ENCODE peak calls at places on chromosomes 7 and 10, in six cellular contexts. One of them, this sample, is unnamed.

GRCh38 chr10:34618611-34619010 is 196.5 kb downstream of the PARD3 start:
- DNase-seq in fibroblast of the aortic adventitia: no peak
- DNase-seq in NCI-H1092 treated with DMSO at 0.1 percent for 48 hours: no peak
- DNase-seq in left lobe of liver: no peak
- DNase-seq in right atrium auricular region: no peak
- DNase-seq in AG04450: no peak
- DNase-seq in this sample: no peak

GRCh38 chr7:94174956-94175355 is 170.8 kb upstream of the BET1 start:
- DNase-seq in AG04450: no peak
- DNase-seq in fibroblast of the aortic adventitia: no peak
- DNase-seq in right atrium auricular region: no peak
- DNase-seq in left lobe of liver: no peak
- DNase-seq in NCI-H1092 treated with DMSO at 0.1 percent for 48 hours: no peak
- DNase-seq in this sample: no peak

GRCh38 chr7:117588352-117588794 is 108.5 kb downstream of the CFTR start:
- DNase-seq in right atrium auricular region: no peak
- DNase-seq in fibroblast of the aortic adventitia: peak; percentile 65
- DNase-seq in left lobe of liver: no peak
- DNase-seq in AG04450: peak; percentile 46
- DNase-seq in NCI-H1092 treated with DMSO at 0.1 percent for 48 hours: no peak
- DNase-seq in this sample: no peak

GRCh38 chr7:116501425-116502167 is 2.1 kb downstream of the CAV2 start:
- DNase-seq in left lobe of liver: peak; percentile 50
- DNase-seq in fibroblast of the aortic adventitia: peak; percentile 39
- DNase-seq in AG04450: no peak
- DNase-seq in right atrium auricular region: no peak
- DNase-seq in NCI-H1092 treated with DMSO at 0.1 percent for 48 hours: no peak
- DNase-seq in this sample: no peak

GRCh38 chr7:91940171-91940570 is 491 bp upstream of the AKAP9 start:
- DNase-seq in fibroblast of the aortic adventitia: peak; percentile 17
- DNase-seq in NCI-H1092 treated with DMSO at 0.1 percent for 48 hours: peak; percentile 61
- DNase-seq in right atrium auricular region: no peak
- DNase-seq in left lobe of liver: no peak
- DNase-seq in AG04450: no peak
- DNase-seq in this sample: peak; percentile 10

GRCh38 chr10:132444877-132445351 is 47.9 kb downstream of the PWWP2B start:
- DNase-seq in NCI-H1092 treated with DMSO at 0.1 percent for 48 hours: peak; percentile 27
- DNase-seq in left lobe of liver: no peak
- DNase-seq in fibroblast of the aortic adventitia: no peak
- DNase-seq in AG04450: no peak
- DNase-seq in right atrium auricular region: no peak
- DNase-seq in this sample: no peak

GRCh38 chr7:137904826-137905225 is 58.1 kb upstream of the DGKI start:
- DNase-seq in fibroblast of the aortic adventitia: no peak
- DNase-seq in right atrium auricular region: no peak
- DNase-seq in NCI-H1092 treated with DMSO at 0.1 percent for 48 hours: no peak
- DNase-seq in AG04450: no peak
- DNase-seq in left lobe of liver: no peak
- DNase-seq in this sample: no peak

GRCh38 chr10:117462424-117462792 is 80.1 kb upstream of the EMX2 start:
- DNase-seq in fibroblast of the aortic adventitia: no peak
- DNase-seq in right atrium auricular region: no peak
- DNase-seq in AG04450: no peak
- DNase-seq in left lobe of liver: no peak
- DNase-seq in NCI-H1092 treated with DMSO at 0.1 percent for 48 hours: no peak
- DNase-seq in this sample: no peak

GRCh38 chr10:76920581-76920980 is 717.0 kb downstream of the KCNMA1 start:
- DNase-seq in AG04450: no peak
- DNase-seq in right atrium auricular region: no peak
- DNase-seq in NCI-H1092 treated with DMSO at 0.1 percent for 48 hours: no peak
- DNase-seq in fibroblast of the aortic adventitia: no peak
- DNase-seq in left lobe of liver: no peak
- DNase-seq in this sample: no peak

GRCh38 chr10:54843085-54843646 is 42.1 kb upstream of the PCDH15 start:
- DNase-seq in NCI-H1092 treated with DMSO at 0.1 percent for 48 hours: no peak
- DNase-seq in AG04450: no peak
- DNase-seq in left lobe of liver: no peak
- DNase-seq in fibroblast of the aortic adventitia: no peak
- DNase-seq in right atrium auricular region: no peak
- DNase-seq in this sample: no peak

GRCh38 chr10:35368485-35369048 is 32.3 kb downstream of the CCNY start:
- DNase-seq in AG04450: no peak
- DNase-seq in right atrium auricular region: no peak
- DNase-seq in left lobe of liver: no peak
- DNase-seq in fibroblast of the aortic adventitia: no peak
- DNase-seq in NCI-H1092 treated with DMSO at 0.1 percent for 48 hours: no peak
- DNase-seq in this sample: no peak

GRCh38 chr7:37448637-37449331 is at the start of gene ELMO1:
- DNase-seq in right atrium auricular region: peak; percentile 87
- DNase-seq in left lobe of liver: peak; percentile 85
- DNase-seq in AG04450: no peak
- DNase-seq in NCI-H1092 treated with DMSO at 0.1 percent for 48 hours: peak; percentile 25
- DNase-seq in fibroblast of the aortic adventitia: peak; percentile 13
- DNase-seq in this sample: peak; percentile 8